ENCODE peak calls at places on chromosome 15, in seven cellular contexts. One of them, this sample, is unnamed.

GRCh38 chr15:101141926-101142527 is 109.8 kb downstream of the CHSY1 start:
- DNase-seq in NCI-H1436: no peak
- DNase-seq in stomach: no peak
- DNase-seq in NCI-H82: no peak
- DNase-seq in GM23248: no peak
- DNase-seq in CD4-positive, alpha-beta memory T cell: no peak
- DNase-seq in NCI-H2029: no peak
- DNase-seq in this sample: no peak

GRCh38 chr15:60972866-60973265 is 256.2 kb downstream of the RORA start:
- DNase-seq in NCI-H1436: no peak
- DNase-seq in stomach: no peak
- DNase-seq in NCI-H82: no peak
- DNase-seq in GM23248: peak
- DNase-seq in CD4-positive, alpha-beta memory T cell: no peak
- DNase-seq in NCI-H2029: no peak
- DNase-seq in this sample: no peak

GRCh38 chr15:77305953-77306352 is 114.0 kb downstream of the PEAK1 start:
- DNase-seq in NCI-H1436: no peak
- DNase-seq in stomach: no peak
- DNase-seq in NCI-H82: no peak
- DNase-seq in GM23248: no peak
- DNase-seq in CD4-positive, alpha-beta memory T cell: no peak
- DNase-seq in NCI-H2029: no peak
- DNase-seq in this sample: no peak

GRCh38 chr15:55268054-55268695 is 21.4 kb downstream of the RAB27A start:
- DNase-seq in NCI-H1436: no peak
- DNase-seq in stomach: no peak
- DNase-seq in NCI-H82: no peak
- DNase-seq in GM23248: no peak
- DNase-seq in CD4-positive, alpha-beta memory T cell: no peak
- DNase-seq in NCI-H2029: no peak
- DNase-seq in this sample: no peak

GRCh38 chr15:94743668-94744067 is 512.3 kb downstream of the MCTP2 start:
- DNase-seq in NCI-H1436: no peak
- DNase-seq in stomach: no peak
- DNase-seq in NCI-H82: no peak
- DNase-seq in GM23248: no peak
- DNase-seq in CD4-positive, alpha-beta memory T cell: no peak
- DNase-seq in NCI-H2029: no peak
- DNase-seq in this sample: no peak

GRCh38 chr15:82146990-82147461 is 101.2 kb upstream of the MEX3B start:
- DNase-seq in NCI-H1436: no peak
- DNase-seq in stomach: no peak
- DNase-seq in NCI-H82: no peak
- DNase-seq in GM23248: peak
- DNase-seq in CD4-positive, alpha-beta memory T cell: no peak
- DNase-seq in NCI-H2029: no peak
- DNase-seq in this sample: no peak

GRCh38 chr15:72319360-72319984 is 485 bp downstream of the CELF6 start:
- DNase-seq in NCI-H1436: no peak
- DNase-seq in stomach: peak
- DNase-seq in NCI-H82: no peak
- DNase-seq in GM23248: peak
- DNase-seq in CD4-positive, alpha-beta memory T cell: peak
- DNase-seq in NCI-H2029: no peak
- DNase-seq in this sample: no peak

GRCh38 chr15:101533371-101534140 is 44.0 kb upstream of the PCSK6 start:
- DNase-seq in NCI-H1436: no peak
- DNase-seq in stomach: no peak
- DNase-seq in NCI-H82: no peak
- DNase-seq in GM23248: no peak
- DNase-seq in CD4-positive, alpha-beta memory T cell: no peak
- DNase-seq in NCI-H2029: no peak
- DNase-seq in this sample: no peak

GRCh38 chr15:85073556-85074194 is 92.0 kb downstream of the PDE8A start:
- DNase-seq in NCI-H1436: no peak
- DNase-seq in stomach: no peak
- DNase-seq in NCI-H82: no peak
- DNase-seq in GM23248: peak
- DNase-seq in CD4-positive, alpha-beta memory T cell: no peak
- DNase-seq in NCI-H2029: no peak
- DNase-seq in this sample: no peak

GRCh38 chr15:99707481-99708270 is 25.6 kb downstream of the LYSMD4 start:
- DNase-seq in NCI-H1436: no peak
- DNase-seq in stomach: no peak
- DNase-seq in NCI-H82: no peak
- DNase-seq in GM23248: peak
- DNase-seq in CD4-positive, alpha-beta memory T cell: no peak
- DNase-seq in NCI-H2029: no peak
- DNase-seq in this sample: no peak

GRCh38 chr15:100642217-100642949 is 40.0 kb downstream of the ASB7 start:
- DNase-seq in NCI-H1436: no peak
- DNase-seq in stomach: no peak
- DNase-seq in NCI-H82: no peak
- DNase-seq in GM23248: no peak
- DNase-seq in CD4-positive, alpha-beta memory T cell: no peak
- DNase-seq in NCI-H2029: no peak
- DNase-seq in this sample: no peak

GRCh38 chr15:36501063-36501678 is 78.3 kb upstream of the CDIN1 start:
- DNase-seq in NCI-H1436: peak
- DNase-seq in stomach: no peak
- DNase-seq in NCI-H82: peak
- DNase-seq in GM23248: peak
- DNase-seq in CD4-positive, alpha-beta memory T cell: peak
- DNase-seq in NCI-H2029: peak
- DNase-seq in this sample: peak

GRCh38 chr15:48785195-48785594 is 25.7 kb downstream of the CEP152 start:
- DNase-seq in NCI-H1436: no peak
- DNase-seq in stomach: no peak
- DNase-seq in NCI-H82: no peak
- DNase-seq in GM23248: no peak
- DNase-seq in CD4-positive, alpha-beta memory T cell: no peak
- DNase-seq in NCI-H2029: no peak
- DNase-seq in this sample: no peak

GRCh38 chr15:67100808-67101581 is 35.6 kb downstream of the SMAD3 start:
- DNase-seq in NCI-H1436: no peak
- DNase-seq in stomach: no peak
- DNase-seq in NCI-H82: no peak
- DNase-seq in GM23248: no peak
- DNase-seq in CD4-positive, alpha-beta memory T cell: peak
- DNase-seq in NCI-H2029: no peak
- DNase-seq in this sample: no peak

GRCh38 chr15:48794697-48795134 is 16.2 kb downstream of the CEP152 start:
- DNase-seq in NCI-H1436: no peak
- DNase-seq in stomach: no peak
- DNase-seq in NCI-H82: no peak
- DNase-seq in GM23248: peak
- DNase-seq in CD4-positive, alpha-beta memory T cell: no peak
- DNase-seq in NCI-H2029: no peak
- DNase-seq in this sample: peak

GRCh38 chr15:31080618-31081017 is 20.9 kb downstream of the TRPM1 start:
- DNase-seq in NCI-H1436: no peak
- DNase-seq in stomach: peak
- DNase-seq in NCI-H82: peak
- DNase-seq in GM23248: peak
- DNase-seq in CD4-positive, alpha-beta memory T cell: no peak
- DNase-seq in NCI-H2029: no peak
- DNase-seq in this sample: peak

GRCh38 chr15:99474041-99474906 is 91.5 kb upstream of the MEF2A start:
- DNase-seq in NCI-H1436: no peak
- DNase-seq in stomach: no peak
- DNase-seq in NCI-H82: no peak
- DNase-seq in GM23248: no peak
- DNase-seq in CD4-positive, alpha-beta memory T cell: no peak
- DNase-seq in NCI-H2029: no peak
- DNase-seq in this sample: no peak

GRCh38 chr15:64507293-64507802 is 47.0 kb downstream of the ZNF609 start:
- DNase-seq in NCI-H1436: no peak
- DNase-seq in stomach: peak
- DNase-seq in NCI-H82: peak
- DNase-seq in GM23248: peak
- DNase-seq in CD4-positive, alpha-beta memory T cell: no peak
- DNase-seq in NCI-H2029: peak
- DNase-seq in this sample: peak

GRCh38 chr15:50190166-50190570 is 8.2 kb downstream of the SLC27A2 start:
- DNase-seq in NCI-H1436: no peak
- DNase-seq in stomach: no peak
- DNase-seq in NCI-H82: no peak
- DNase-seq in GM23248: no peak
- DNase-seq in CD4-positive, alpha-beta memory T cell: no peak
- DNase-seq in NCI-H2029: no peak
- DNase-seq in this sample: no peak

GRCh38 chr15:41578736-41579383 is 19.8 kb downstream of the TYRO3 start:
- DNase-seq in NCI-H1436: no peak
- DNase-seq in stomach: no peak
- DNase-seq in NCI-H82: no peak
- DNase-seq in GM23248: no peak
- DNase-seq in CD4-positive, alpha-beta memory T cell: no peak
- DNase-seq in NCI-H2029: no peak
- DNase-seq in this sample: no peak

GRCh38 chr15:95086543-95087252 is 855.3 kb downstream of the MCTP2 start:
- DNase-seq in NCI-H1436: no peak
- DNase-seq in stomach: no peak
- DNase-seq in NCI-H82: no peak
- DNase-seq in GM23248: no peak
- DNase-seq in CD4-positive, alpha-beta memory T cell: no peak
- DNase-seq in NCI-H2029: no peak
- DNase-seq in this sample: no peak

GRCh38 chr15:73051402-73051810 is 857 bp upstream of the NEO1 start:
- DNase-seq in NCI-H1436: no peak
- DNase-seq in stomach: peak
- DNase-seq in NCI-H82: peak
- DNase-seq in GM23248: no peak
- DNase-seq in CD4-positive, alpha-beta memory T cell: no peak
- DNase-seq in NCI-H2029: no peak
- DNase-seq in this sample: peak

GRCh38 chr15:38652998-38653397 is 88.4 kb upstream of the RASGRP1 start:
- DNase-seq in NCI-H1436: no peak
- DNase-seq in stomach: no peak
- DNase-seq in NCI-H82: no peak
- DNase-seq in GM23248: no peak
- DNase-seq in CD4-positive, alpha-beta memory T cell: peak
- DNase-seq in NCI-H2029: no peak
- DNase-seq in this sample: no peak

GRCh38 chr15:65561934-65562333 is 31.7 kb downstream of the HACD3 start:
- DNase-seq in NCI-H1436: no peak
- DNase-seq in stomach: no peak
- DNase-seq in NCI-H82: no peak
- DNase-seq in GM23248: no peak
- DNase-seq in CD4-positive, alpha-beta memory T cell: no peak
- DNase-seq in NCI-H2029: no peak
- DNase-seq in this sample: no peak

GRCh38 chr15:96992817-96993216 is 662.3 kb downstream of the NR2F2 start:
- DNase-seq in NCI-H1436: no peak
- DNase-seq in stomach: no peak
- DNase-seq in NCI-H82: no peak
- DNase-seq in GM23248: no peak
- DNase-seq in CD4-positive, alpha-beta memory T cell: no peak
- DNase-seq in NCI-H2029: no peak
- DNase-seq in this sample: no peak

GRCh38 chr15:66650433-66650832 is 51.6 kb upstream of the SMAD6 start:
- DNase-seq in NCI-H1436: no peak
- DNase-seq in stomach: no peak
- DNase-seq in NCI-H82: no peak
- DNase-seq in GM23248: peak
- DNase-seq in CD4-positive, alpha-beta memory T cell: no peak
- DNase-seq in NCI-H2029: no peak
- DNase-seq in this sample: no peak

GRCh38 chr15:88987590-88987950 is 74.4 kb upstream of the MFGE8 start:
- DNase-seq in NCI-H1436: no peak
- DNase-seq in stomach: no peak
- DNase-seq in NCI-H82: no peak
- DNase-seq in GM23248: no peak
- DNase-seq in CD4-positive, alpha-beta memory T cell: no peak
- DNase-seq in NCI-H2029: no peak
- DNase-seq in this sample: no peak

GRCh38 chr15:76155742-76156141 is 96.0 kb downstream of the TMEM266 start:
- DNase-seq in NCI-H1436: no peak
- DNase-seq in stomach: no peak
- DNase-seq in NCI-H82: no peak
- DNase-seq in GM23248: peak
- DNase-seq in CD4-positive, alpha-beta memory T cell: no peak
- DNase-seq in NCI-H2029: no peak
- DNase-seq in this sample: no peak

GRCh38 chr15:83498374-83498773 is 51.2 kb downstream of the SH3GL3 start:
- DNase-seq in NCI-H1436: no peak
- DNase-seq in stomach: no peak
- DNase-seq in NCI-H82: no peak
- DNase-seq in GM23248: no peak
- DNase-seq in CD4-positive, alpha-beta memory T cell: no peak
- DNase-seq in NCI-H2029: no peak
- DNase-seq in this sample: no peak

GRCh38 chr15:74954515-74954914 is 2.1 kb downstream of the RPP25 start:
- DNase-seq in NCI-H1436: no peak
- DNase-seq in stomach: no peak
- DNase-seq in NCI-H82: peak
- DNase-seq in GM23248: peak
- DNase-seq in CD4-positive, alpha-beta memory T cell: no peak
- DNase-seq in NCI-H2029: no peak
- DNase-seq in this sample: peak

GRCh38 chr15:29348308-29348914 is 78.8 kb upstream of the NSMCE3 start:
- DNase-seq in NCI-H1436: no peak
- DNase-seq in stomach: no peak
- DNase-seq in NCI-H82: no peak
- DNase-seq in GM23248: peak
- DNase-seq in CD4-positive, alpha-beta memory T cell: no peak
- DNase-seq in NCI-H2029: no peak
- DNase-seq in this sample: no peak

GRCh38 chr15:51634591-51635198 is 12.1 kb upstream of the DMXL2 start:
- DNase-seq in NCI-H1436: no peak
- DNase-seq in stomach: no peak
- DNase-seq in NCI-H82: no peak
- DNase-seq in GM23248: no peak
- DNase-seq in CD4-positive, alpha-beta memory T cell: no peak
- DNase-seq in NCI-H2029: no peak
- DNase-seq in this sample: no peak

GRCh38 chr15:80265021-80265420 is 13.0 kb upstream of the CTXND1 start:
- DNase-seq in NCI-H1436: no peak
- DNase-seq in stomach: no peak
- DNase-seq in NCI-H82: no peak
- DNase-seq in GM23248: peak
- DNase-seq in CD4-positive, alpha-beta memory T cell: no peak
- DNase-seq in NCI-H2029: no peak
- DNase-seq in this sample: no peak

GRCh38 chr15:72365844-72366243 is 10.0 kb downstream of the HEXA start:
- DNase-seq in NCI-H1436: no peak
- DNase-seq in stomach: no peak
- DNase-seq in NCI-H82: no peak
- DNase-seq in GM23248: no peak
- DNase-seq in CD4-positive, alpha-beta memory T cell: peak
- DNase-seq in NCI-H2029: no peak
- DNase-seq in this sample: no peak

GRCh38 chr15:77535845-77536244 is 96.9 kb downstream of the LINGO1 start:
- DNase-seq in NCI-H1436: no peak
- DNase-seq in stomach: no peak
- DNase-seq in NCI-H82: peak
- DNase-seq in GM23248: no peak
- DNase-seq in CD4-positive, alpha-beta memory T cell: no peak
- DNase-seq in NCI-H2029: no peak
- DNase-seq in this sample: no peak

GRCh38 chr15:99143655-99144610 is 39.1 kb downstream of the SYNM start:
- DNase-seq in NCI-H1436: no peak
- DNase-seq in stomach: peak
- DNase-seq in NCI-H82: peak
- DNase-seq in GM23248: peak
- DNase-seq in CD4-positive, alpha-beta memory T cell: no peak
- DNase-seq in NCI-H2029: no peak
- DNase-seq in this sample: peak

GRCh38 chr15:35306361-35306981 is 221.4 kb upstream of the NANOGP8 start:
- DNase-seq in NCI-H1436: no peak
- DNase-seq in stomach: no peak
- DNase-seq in NCI-H82: peak
- DNase-seq in GM23248: peak
- DNase-seq in CD4-positive, alpha-beta memory T cell: no peak
- DNase-seq in NCI-H2029: no peak
- DNase-seq in this sample: peak

GRCh38 chr15:76012021-76012551 is at the start of gene NRG4:
- DNase-seq in NCI-H1436: no peak
- DNase-seq in stomach: peak
- DNase-seq in NCI-H82: peak
- DNase-seq in GM23248: peak
- DNase-seq in CD4-positive, alpha-beta memory T cell: no peak
- DNase-seq in NCI-H2029: no peak
- DNase-seq in this sample: peak